ENCODE peak calls at places on chromosomes 12 and 14, in six cellular contexts. E is endothelial cell of umbilical vein, B is A549, Y is WTC11, Z is K562, N is HCT116. A is an unnamed sample.
A peak's percentile ranks its signal among the peaks of the same experiment; 100 is the strongest.

GRCh38 chr14:80212025-80212402 is 710 bp upstream of the DIO2 start:
- DNase-seq in E (peak; percentile 31), B (peak; percentile 54), Y (no peak), Z (no peak), N (no peak), A (peak; percentile 33)

GRCh38 chr14:72736348-72736747 is 157.6 kb downstream of the DPF3 start:
- DNase-seq in E (no peak), B (no peak), Y (no peak), Z (peak; percentile 49), N (no peak), A (no peak)

GRCh38 chr12:46367351-46368029 is 5.1 kb downstream of the SLC38A2 start:
- DNase-seq in E (peak; percentile 46), B (no peak), Y (no peak), Z (no peak), N (no peak), A (no peak)

GRCh38 chr12:57726884-57727757 is 11.4 kb downstream of the AGAP2 start:
- DNase-seq in E (peak; percentile 34), B (no peak), Y (peak; percentile 47), Z (no peak), N (no peak), A (no peak)

GRCh38 chr14:67973415-67973814 is 153.8 kb downstream of the RAD51B start:
- DNase-seq in E (no peak), B (no peak), Y (no peak), Z (no peak), N (no peak), A (no peak)

GRCh38 chr14:71119832-71120231 is 212.6 kb downstream of the PCNX1 start:
- DNase-seq in E (no peak), B (no peak), Y (no peak), Z (no peak), N (no peak), A (no peak)

GRCh38 chr12:12408265-12408690 is 51.4 kb downstream of the BORCS5 start:
- DNase-seq in E (no peak), B (no peak), Y (no peak), Z (no peak), N (no peak), A (no peak)

GRCh38 chr12:68850390-68850789 is 42.4 kb downstream of the MDM2 start:
- DNase-seq in E (no peak), B (no peak), Y (no peak), Z (no peak), N (no peak), A (no peak)

GRCh38 chr12:58980768-58981167 is 60.5 kb upstream of the LRIG3 start:
- DNase-seq in E (no peak), B (no peak), Y (no peak), Z (no peak), N (no peak), A (no peak)

GRCh38 chr14:26163761-26164160 is 434.1 kb downstream of the NOVA1 start:
- DNase-seq in E (peak; percentile 33), B (no peak), Y (no peak), Z (no peak), N (no peak), A (peak; percentile 27)

DNA sequence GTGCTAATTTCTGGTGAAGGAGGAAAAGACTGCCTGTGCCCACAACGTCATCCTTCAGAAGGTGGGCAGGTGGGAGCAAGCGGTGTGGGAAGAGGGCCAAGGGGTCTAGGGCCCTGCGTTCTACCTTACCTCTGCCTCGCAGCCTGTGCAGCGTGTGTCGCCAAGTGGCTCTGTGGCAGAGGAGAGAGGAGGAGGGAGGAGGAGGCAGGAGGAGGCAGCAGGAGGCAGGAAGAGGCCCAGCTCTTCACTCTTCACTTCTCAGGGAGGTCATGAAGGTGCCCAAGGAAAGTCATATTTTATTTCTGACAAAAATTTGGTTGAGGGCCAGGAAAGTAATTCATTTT is 177.9 kb downstream of the MYRFL start:
- DNase-seq in E (no peak), B (no peak), Y (no peak), Z (no peak), N (no peak), A (no peak)
- TF ChIP-seq MAX in E (no peak), B (no peak), Y (no peak), Z (no peak), N (no peak), A (no peak)

GRCh38 chr14:99975190-99975589 is 90.0 kb upstream of the EVL start:
- DNase-seq in E (no peak), B (no peak), Y (no peak), Z (no peak), N (no peak), A (no peak)

GRCh38 chr14:99971087-99971928 is 93.9 kb upstream of the EVL start:
- DNase-seq in E (peak; percentile 85), B (peak; percentile 76), Y (peak; percentile 80), Z (peak; percentile 93), N (peak; percentile 21), A (peak; percentile 89)

GRCh38 chr14:99972748-99973466 is 92.3 kb upstream of the EVL start:
- DNase-seq in E (peak; percentile 31), B (no peak), Y (no peak), Z (no peak), N (no peak), A (peak; percentile 31)

GRCh38 chr14:99969673-99970322 is 95.4 kb upstream of the EVL start:
- DNase-seq in E (no peak), B (no peak), Y (no peak), Z (no peak), N (no peak), A (no peak)

DNA sequence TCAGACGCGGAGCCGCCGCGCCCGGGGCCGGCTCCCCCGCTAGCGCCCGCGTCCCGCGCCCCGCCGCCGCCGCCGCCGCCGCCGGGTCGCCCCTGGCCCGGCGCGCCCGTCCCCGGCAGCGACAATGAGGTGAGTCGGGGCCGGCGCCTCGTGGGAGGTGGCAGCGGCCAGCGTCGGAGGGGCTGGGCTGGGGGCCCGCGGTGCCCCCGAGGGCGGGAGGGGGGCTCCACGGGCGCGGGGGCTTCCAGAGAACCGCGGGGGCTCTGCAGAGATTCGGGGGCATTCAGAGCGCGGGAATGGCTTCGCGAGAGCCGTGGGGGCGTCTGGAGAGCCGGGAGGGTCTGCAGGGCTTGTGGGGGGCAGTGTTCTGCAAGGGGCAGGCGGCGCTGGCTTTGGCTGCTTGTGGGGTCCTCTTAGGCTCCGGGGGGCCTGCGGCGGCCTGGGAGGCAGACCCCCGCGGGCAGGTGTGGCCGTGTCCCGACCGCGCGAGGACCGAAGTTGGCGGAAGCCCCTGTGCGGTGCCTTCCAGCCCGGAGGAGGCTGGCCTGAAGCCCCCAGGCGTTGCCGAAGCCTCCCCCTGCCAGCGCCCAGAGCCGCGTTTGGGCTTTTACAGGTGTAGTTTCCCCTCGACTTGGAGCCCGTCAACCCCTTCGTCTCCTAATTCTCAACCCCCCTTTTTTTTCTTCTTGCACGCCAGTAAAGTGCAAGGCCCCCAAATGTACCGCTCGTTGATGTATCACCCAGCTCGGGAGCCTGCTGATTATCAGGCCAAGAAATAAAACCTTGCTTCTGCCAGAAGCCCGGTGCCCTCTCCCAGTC is 93.1 kb upstream of the EVL start:
- DNase-seq in E (no peak), B (peak; percentile 43), Y (peak; percentile 29), Z (peak; percentile 19), N (no peak), A (peak; percentile 55)
- TF ChIP-seq MAX in E (no peak), B (no peak), Y (no peak), Z (no peak), N (no peak), A (no peak)

GRCh38 chr14:41016213-41016612 is 590.5 kb upstream of the LRFN5 start:
- DNase-seq in E (no peak), B (no peak), Y (no peak), Z (no peak), N (no peak), A (no peak)
- TF ChIP-seq MAX in E (no peak), B (no peak), Y (no peak), Z (no peak), N (no peak), A (no peak)

GRCh38 chr14:39102265-39102968 is 618 bp downstream of the SEC23A start:
- DNase-seq in E (peak; percentile 58), B (peak; percentile 34), Y (no peak), Z (no peak), N (no peak), A (peak; percentile 3)

GRCh38 chr14:39108791-39109190 is 5.3 kb upstream of the GEMIN2 start:
- DNase-seq in E (no peak), B (no peak), Y (no peak), Z (no peak), N (no peak), A (no peak)

GRCh38 chr14:39109893-39110715 is 4.0 kb upstream of the GEMIN2 start:
- DNase-seq in E (no peak), B (no peak), Y (no peak), Z (no peak), N (no peak), A (no peak)

GRCh38 chr14:39102969-39103957 is at the start of gene SEC23A:
- DNase-seq in E (peak; percentile 91), B (peak; percentile 75), Y (peak; percentile 93), Z (peak; percentile 77), N (peak; percentile 47), A (peak; percentile 94)

GRCh38 chr14:39107624-39108023 is 4.6 kb upstream of the SEC23A start:
- DNase-seq in E (peak; percentile 43), B (peak; percentile 52), Y (no peak), Z (no peak), N (no peak), A (peak; percentile 59)
- TF ChIP-seq MAX in E (no peak), B (no peak), Y (no peak), Z (no peak), N (no peak), A (no peak)